ENCODE peak calls at places on chromosomes 13 and 19, in ten cellular contexts. D, J, S, K, I, Z, B, T, U and V are unnamed samples.

GRCh38 chr19:50794778-50795664 is 4.8 kb downstream of the ACP4 start:
- DNase-seq in B (no peak), I (no peak), S (no peak), T (no peak), Z (no peak), K (no peak), J (no peak), U (no peak), D (no peak), V (peak; percentile 75)

GRCh38 chr19:10680545-10681135 is 20.6 kb upstream of the QTRT1 start:
- DNase-seq in Z (no peak), B (no peak), I (no peak), T (no peak), S (no peak), U (no peak), K (no peak), D (no peak), J (no peak), V (no peak)

GRCh38 chr19:2171349-2172145 is 7.8 kb downstream of the DOT1L start:
- DNase-seq in Z (peak; percentile 71), T (no peak), S (no peak), U (peak; percentile 68), K (peak; percentile 55), J (no peak), B (no peak), I (peak; percentile 62), D (no peak), V (peak; percentile 89)

GRCh38 chr13:26914624-26915023 is 154.0 kb upstream of the GPR12 start:
- DNase-seq in S (no peak), B (no peak), J (no peak), T (no peak), Z (no peak), U (no peak), I (no peak), D (peak; percentile 5), K (no peak), V (no peak)

GRCh38 chr19:46726551-46726950 is 9.6 kb upstream of the PRKD2 start:
- DNase-seq in Z (no peak), S (no peak), K (no peak), B (no peak), T (no peak), U (no peak), D (no peak), J (no peak), I (no peak), V (no peak)

GRCh38 chr19:48511800-48512503 is at the start of gene LMTK3:
- DNase-seq in S (no peak), I (no peak), U (no peak), K (peak; percentile 58), Z (peak; percentile 60), J (no peak), T (no peak), D (peak; percentile 26), B (no peak), V (peak; percentile 45)

GRCh38 chr19:22918221-22918620 is 84.8 kb downstream of the ZNF728 start:
- DNase-seq in K (no peak), J (no peak), I (no peak), T (no peak), U (no peak), S (no peak), B (no peak), D (no peak), Z (no peak), V (no peak)

GRCh38 chr19:51660975-51661600 is 14.5 kb upstream of the SIGLEC14 start:
- DNase-seq in K (peak; percentile 93), S (peak; percentile 77), D (peak; percentile 40), J (peak; percentile 33), Z (peak; percentile 90), I (peak; percentile 83), B (no peak), T (peak; percentile 26), U (peak; percentile 49), V (no peak)

GRCh38 chr13:90918551-90918950 is 428.9 kb upstream of the MIR17HG start:
- DNase-seq in B (no peak), U (no peak), I (no peak), J (no peak), T (no peak), K (no peak), D (peak; percentile 92), Z (no peak), S (no peak), V (no peak)

GRCh38 chr19:19540707-19541515 is 2.8 kb downstream of the CILP2 start:
- DNase-seq in Z (peak; percentile 52), I (peak; percentile 60), S (no peak), U (no peak), K (peak; percentile 69), T (no peak), B (no peak), D (no peak), J (no peak), V (peak; percentile 75)

GRCh38 chr13:80374453-80374852 is 33.5 kb upstream of the SPRY2 start:
- DNase-seq in D (no peak), B (peak; percentile 69), S (no peak), K (peak; percentile 62), U (peak; percentile 71), T (no peak), I (no peak), Z (no peak), J (no peak), V (no peak)

GRCh38 chr13:102399791-102400618 is 1.8 kb downstream of the FGF14 start:
- DNase-seq in U (peak; percentile 23), T (peak; percentile 52), Z (peak; percentile 9), S (no peak), D (no peak), B (no peak), K (peak; percentile 14), J (no peak), I (no peak), V (peak; percentile 20)

GRCh38 chr19:14476663-14477401 is 1.7 kb upstream of the PTGER1 start:
- DNase-seq in I (no peak), K (no peak), U (no peak), S (peak; percentile 84), D (peak; percentile 68), Z (peak; percentile 57), T (no peak), J (peak; percentile 41), B (no peak), V (no peak)

GRCh38 chr13:23799945-23800344 is 89.3 kb downstream of the MIPEP start:
- DNase-seq in Z (no peak), D (no peak), K (no peak), S (peak; percentile 21), U (no peak), I (no peak), J (no peak), B (no peak), T (peak; percentile 71), V (peak; percentile 37)

GRCh38 chr13:70856706-70857105 is 748.5 kb upstream of the KLHL1 start:
- DNase-seq in U (no peak), D (no peak), J (no peak), I (no peak), Z (no peak), K (no peak), T (no peak), S (no peak), B (no peak), V (no peak)

GRCh38 chr13:33172400-33172799 is 113.2 kb downstream of the STARD13 start:
- DNase-seq in U (no peak), K (no peak), B (no peak), J (no peak), T (no peak), I (no peak), D (no peak), S (peak; percentile 84), Z (no peak), V (no peak)

GRCh38 chr13:27797228-27797624 is 4.9 kb downstream of the GSX1 start:
- DNase-seq in T (no peak), I (no peak), K (peak; percentile 49), J (no peak), S (peak; percentile 5), B (no peak), Z (peak; percentile 47), D (no peak), U (no peak), V (no peak)

GRCh38 chr19:14004619-14005380 is 1.3 kb downstream of the RFX1 start:
- DNase-seq in K (peak; percentile 73), B (peak; percentile 92), J (no peak), U (peak; percentile 60), T (no peak), D (no peak), S (no peak), I (no peak), Z (no peak), V (no peak)

GRCh38 chr19:294819-295686 is 3.9 kb upstream of the PLPP2 start:
- DNase-seq in T (peak; percentile 29), D (no peak), K (no peak), B (no peak), U (no peak), S (peak; percentile 18), J (no peak), Z (peak; percentile 55), I (no peak), V (no peak)

GRCh38 chr13:75432045-75432444 is 49.9 kb downstream of the TBC1D4 start:
- DNase-seq in B (no peak), J (no peak), D (no peak), I (no peak), Z (no peak), T (no peak), S (no peak), K (no peak), U (no peak), V (no peak)

GRCh38 chr13:99085139-99085845 is 107.4 kb upstream of the DOCK9 start:
- DNase-seq in B (no peak), S (no peak), T (no peak), U (no peak), D (no peak), K (peak; percentile 29), J (no peak), I (no peak), Z (peak; percentile 28), V (peak; percentile 13)

GRCh38 chr13:47598340-47598911 is 402.6 kb downstream of the SUCLA2 start:
- DNase-seq in S (no peak), J (no peak), D (no peak), B (no peak), U (no peak), I (no peak), K (no peak), Z (no peak), T (no peak), V (no peak)
- TF ChIP-seq CTCF in S (peak; percentile 5), J (peak; percentile 37), D (peak; percentile 36), B (peak; percentile 44), U (peak; percentile 47), I (no peak), K (peak; percentile 13), Z (peak; percentile 30), T (peak; percentile 17), V (peak; percentile 20)

GRCh38 chr19:45156231-45156630 is 4.6 kb downstream of the NKPD1 start:
- DNase-seq in K (no peak), D (no peak), S (no peak), Z (no peak), U (no peak), B (no peak), T (no peak), J (no peak), I (no peak), V (no peak)
- H3K4me3 ChIP-seq in K (no peak overlapping the region), D (no peak overlapping the region), S (no peak overlapping the region), Z (no peak overlapping the region), U (no peak overlapping the region), B (no peak overlapping the region), T (no peak overlapping the region), J (no peak overlapping the region), I (no peak overlapping the region), V (no peak overlapping the region)

GRCh38 chr13:112697756-112698655 is 8.2 kb downstream of the ATP11A start:
- DNase-seq in T (no peak), K (no peak), J (no peak), D (no peak), U (no peak), I (no peak), Z (no peak), B (no peak), S (no peak), V (no peak)
- TF ChIP-seq CTCF in T (no peak), K (no peak), J (no peak), D (no peak), U (no peak), I (no peak), Z (no peak), B (no peak), S (no peak), V (no peak)

GRCh38 chr13:44484562-44485164 is 91.5 kb downstream of the TSC22D1 start:
- DNase-seq in K (no peak), Z (no peak), J (no peak), T (peak; percentile 10), U (no peak), D (no peak), I (no peak), B (no peak), S (no peak), V (peak; percentile 13)
- H3K4me3 ChIP-seq in K (no peak overlapping the region), Z (no peak overlapping the region), J (no peak overlapping the region), T (peak overlapping the region; percentile 26), U (peak overlapping the region; percentile 8), D (no peak overlapping the region), I (no peak overlapping the region), B (no peak overlapping the region), S (no peak overlapping the region), V (no peak overlapping the region)